ENCODE peak calls at places on chromosome 11, in eight cellular contexts. One of them, this sample, is unnamed.

GRCh38 chr11:47553417-47553746 is 450 bp upstream of the CELF1 start:
- DNase-seq in CD4-positive, CD25-positive, alpha-beta regulatory T cell: no peak
- DNase-seq in NCI-H2171 treated with DMSO at 0.1 percent for 48 hours: no peak
- DNase-seq in endothelial cell: no peak
- DNase-seq in tibial artery: peak; percentile 42
- DNase-seq in glutamatergic neuron: no peak
- DNase-seq in brain microvascular endothelial cell: no peak
- DNase-seq in M059J: no peak
- DNase-seq in this sample: no peak

GRCh38 chr11:125085301-125086081 is 22.4 kb downstream of the SLC37A2 start:
- DNase-seq in CD4-positive, CD25-positive, alpha-beta regulatory T cell: no peak
- DNase-seq in NCI-H2171 treated with DMSO at 0.1 percent for 48 hours: no peak
- DNase-seq in endothelial cell: no peak
- DNase-seq in tibial artery: no peak
- DNase-seq in glutamatergic neuron: peak; percentile 13
- DNase-seq in brain microvascular endothelial cell: no peak
- DNase-seq in M059J: no peak
- DNase-seq in this sample: peak; percentile 27

GRCh38 chr11:35389112-35389511 is 30.2 kb downstream of the SLC1A2 start:
- DNase-seq in CD4-positive, CD25-positive, alpha-beta regulatory T cell: no peak
- DNase-seq in NCI-H2171 treated with DMSO at 0.1 percent for 48 hours: no peak
- DNase-seq in endothelial cell: no peak
- DNase-seq in tibial artery: no peak
- DNase-seq in glutamatergic neuron: no peak
- DNase-seq in brain microvascular endothelial cell: no peak
- DNase-seq in M059J: no peak
- DNase-seq in this sample: no peak

GRCh38 chr11:47593934-47594855 is at the start of gene C1QTNF4:
- DNase-seq in CD4-positive, CD25-positive, alpha-beta regulatory T cell: no peak
- DNase-seq in NCI-H2171 treated with DMSO at 0.1 percent for 48 hours: no peak
- DNase-seq in endothelial cell: peak; percentile 34
- DNase-seq in tibial artery: no peak
- DNase-seq in glutamatergic neuron: peak; percentile 62
- DNase-seq in brain microvascular endothelial cell: no peak
- DNase-seq in M059J: no peak
- DNase-seq in this sample: no peak

GRCh38 chr11:1746956-1747752 is 3.2 kb downstream of the IFITM10 start:
- DNase-seq in CD4-positive, CD25-positive, alpha-beta regulatory T cell: no peak
- DNase-seq in NCI-H2171 treated with DMSO at 0.1 percent for 48 hours: no peak
- DNase-seq in endothelial cell: no peak
- DNase-seq in tibial artery: no peak
- DNase-seq in glutamatergic neuron: no peak
- DNase-seq in brain microvascular endothelial cell: no peak
- DNase-seq in M059J: no peak
- DNase-seq in this sample: no peak

GRCh38 chr11:78941226-78941851 is 366.7 kb upstream of the NARS2 start:
- DNase-seq in CD4-positive, CD25-positive, alpha-beta regulatory T cell: no peak
- DNase-seq in NCI-H2171 treated with DMSO at 0.1 percent for 48 hours: peak; percentile 100
- DNase-seq in endothelial cell: no peak
- DNase-seq in tibial artery: no peak
- DNase-seq in glutamatergic neuron: peak; percentile 41
- DNase-seq in brain microvascular endothelial cell: no peak
- DNase-seq in M059J: no peak
- DNase-seq in this sample: no peak

GRCh38 chr11:57903441-57904123 is 120.1 kb upstream of the OR9Q1 start:
- DNase-seq in CD4-positive, CD25-positive, alpha-beta regulatory T cell: no peak
- DNase-seq in NCI-H2171 treated with DMSO at 0.1 percent for 48 hours: no peak
- DNase-seq in endothelial cell: no peak
- DNase-seq in tibial artery: no peak
- DNase-seq in glutamatergic neuron: no peak
- DNase-seq in brain microvascular endothelial cell: no peak
- DNase-seq in M059J: peak; percentile 83
- DNase-seq in this sample: no peak

GRCh38 chr11:15336016-15336415 is 221.3 kb downstream of the INSC start:
- DNase-seq in CD4-positive, CD25-positive, alpha-beta regulatory T cell: no peak
- DNase-seq in NCI-H2171 treated with DMSO at 0.1 percent for 48 hours: no peak
- DNase-seq in endothelial cell: no peak
- DNase-seq in tibial artery: no peak
- DNase-seq in glutamatergic neuron: no peak
- DNase-seq in brain microvascular endothelial cell: no peak
- DNase-seq in M059J: no peak
- DNase-seq in this sample: no peak

GRCh38 chr11:128783513-128783912 is 83.6 kb downstream of the KCNJ1 start:
- DNase-seq in CD4-positive, CD25-positive, alpha-beta regulatory T cell: no peak
- DNase-seq in NCI-H2171 treated with DMSO at 0.1 percent for 48 hours: no peak
- DNase-seq in endothelial cell: no peak
- DNase-seq in tibial artery: no peak
- DNase-seq in glutamatergic neuron: no peak
- DNase-seq in brain microvascular endothelial cell: no peak
- DNase-seq in M059J: no peak
- DNase-seq in this sample: no peak

GRCh38 chr11:19552684-19553083 is 160.0 kb upstream of the NAV2 start:
- DNase-seq in CD4-positive, CD25-positive, alpha-beta regulatory T cell: no peak
- DNase-seq in NCI-H2171 treated with DMSO at 0.1 percent for 48 hours: no peak
- DNase-seq in endothelial cell: no peak
- DNase-seq in tibial artery: no peak
- DNase-seq in glutamatergic neuron: no peak
- DNase-seq in brain microvascular endothelial cell: no peak
- DNase-seq in M059J: no peak
- DNase-seq in this sample: no peak

GRCh38 chr11:75627879-75628668 is 40.8 kb downstream of the MAP6 start:
- DNase-seq in CD4-positive, CD25-positive, alpha-beta regulatory T cell: no peak
- DNase-seq in NCI-H2171 treated with DMSO at 0.1 percent for 48 hours: no peak
- DNase-seq in endothelial cell: no peak
- DNase-seq in tibial artery: no peak
- DNase-seq in glutamatergic neuron: peak; percentile 32
- DNase-seq in brain microvascular endothelial cell: peak; percentile 23
- DNase-seq in M059J: peak; percentile 21
- DNase-seq in this sample: no peak

GRCh38 chr11:12330491-12331231 is 46.7 kb upstream of the PARVA start:
- DNase-seq in CD4-positive, CD25-positive, alpha-beta regulatory T cell: no peak
- DNase-seq in NCI-H2171 treated with DMSO at 0.1 percent for 48 hours: peak; percentile 62
- DNase-seq in endothelial cell: no peak
- DNase-seq in tibial artery: no peak
- DNase-seq in glutamatergic neuron: no peak
- DNase-seq in brain microvascular endothelial cell: peak; percentile 3
- DNase-seq in M059J: no peak
- DNase-seq in this sample: no peak

GRCh38 chr11:130145975-130146776 is 13.4 kb upstream of the ST14 start:
- DNase-seq in CD4-positive, CD25-positive, alpha-beta regulatory T cell: no peak
- DNase-seq in NCI-H2171 treated with DMSO at 0.1 percent for 48 hours: no peak
- DNase-seq in endothelial cell: peak; percentile 34
- DNase-seq in tibial artery: no peak
- DNase-seq in glutamatergic neuron: no peak
- DNase-seq in brain microvascular endothelial cell: no peak
- DNase-seq in M059J: peak; percentile 35
- DNase-seq in this sample: no peak

GRCh38 chr11:59756496-59756840 is 1.3 kb downstream of the STX3 start:
- DNase-seq in CD4-positive, CD25-positive, alpha-beta regulatory T cell: no peak
- DNase-seq in NCI-H2171 treated with DMSO at 0.1 percent for 48 hours: no peak
- DNase-seq in endothelial cell: no peak
- DNase-seq in tibial artery: no peak
- DNase-seq in glutamatergic neuron: no peak
- DNase-seq in brain microvascular endothelial cell: peak; percentile 25
- DNase-seq in M059J: peak; percentile 75
- DNase-seq in this sample: no peak